ENCODE peak calls at places on chromosomes 7 and 10, in six cellular contexts. R is HepG2, E is K562, T is GM12892, Q is H1, M is SK-N-SH. C is an unnamed sample.

GRCh38 chr7:154519229-154519628 is 467.0 kb downstream of the DPP6 start:
- DNase-seq in R (no peak), E (no peak), T (no peak), Q (no peak), M (peak), C (no peak)

GRCh38 chr10:110576220-110576619 is 8.7 kb downstream of the SMC3 start:
- DNase-seq in R (no peak), E (no peak), T (no peak), Q (no peak), M (no peak), C (no peak)

GRCh38 chr10:103479135-103479534 is at the start of gene CALHM3:
- DNase-seq in R (no peak), E (no peak), T (no peak), Q (no peak), M (no peak), C (no peak)

GRCh38 chr7:115719963-115720362 is 310.6 kb downstream of the TFEC start:
- DNase-seq in R (no peak), E (no peak), T (no peak), Q (no peak), M (no peak), C (no peak)

GRCh38 chr10:28445511-28445910 is 87.4 kb upstream of the WAC start:
- DNase-seq in R (peak), E (no peak), T (no peak), Q (no peak), M (no peak), C (no peak)

GRCh38 chr7:47190462-47190861 is 391.4 kb downstream of the TNS3 start:
- DNase-seq in R (no peak), E (no peak), T (no peak), Q (no peak), M (peak), C (no peak)

GRCh38 chr10:70565556-70566514 is 36.7 kb downstream of the PRF1 start:
- DNase-seq in R (no peak), E (no peak), T (no peak), Q (no peak), M (no peak), C (no peak)

GRCh38 chr7:32894171-32894570 is 2.6 kb upstream of the KBTBD2 start:
- DNase-seq in R (no peak), E (no peak), T (no peak), Q (no peak), M (no peak), C (no peak)

DNA sequence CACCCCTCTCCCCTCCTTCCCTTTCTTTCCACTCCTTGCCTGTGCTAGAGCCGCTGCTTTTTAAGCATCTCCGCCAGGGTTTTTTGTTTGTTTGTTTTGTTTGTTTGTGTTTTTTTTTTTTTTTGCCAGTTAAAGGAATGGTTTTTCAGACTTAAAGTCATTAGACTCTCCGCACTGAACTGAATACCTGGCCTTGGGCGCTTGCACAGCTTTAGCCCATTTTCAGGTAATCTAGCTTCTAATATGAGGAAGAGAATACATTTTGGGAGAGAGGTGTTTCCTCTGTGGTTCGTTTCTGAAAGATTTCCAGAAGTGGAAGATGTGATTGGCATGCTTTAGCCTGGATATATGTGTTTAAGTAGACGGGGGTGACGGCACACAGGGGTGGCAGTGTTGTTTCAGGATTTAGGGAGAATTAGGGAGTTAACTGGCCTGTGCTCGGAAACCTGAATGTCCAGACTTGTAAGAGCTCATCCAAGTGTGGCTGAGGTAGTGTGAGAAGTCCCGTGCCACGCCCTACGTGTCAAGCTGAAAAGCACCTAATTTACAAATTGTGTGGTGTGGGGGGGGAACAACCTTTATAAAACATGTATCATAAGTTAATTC is 933 bp downstream of the RALA start:
- DNase-seq in R (no peak), E (peak), T (no peak), Q (no peak), M (peak), C (no peak)
- TF ChIP-seq TAF1 in R (no peak), E (no peak), T (no peak), Q (no peak), M (no peak), C (peak)

GRCh38 chr7:70060298-70061068 is 462.2 kb downstream of the AUTS2 start:
- DNase-seq in R (no peak), E (no peak), T (no peak), Q (no peak), M (no peak), C (no peak)

GRCh38 chr7:70068531-70068930 is 470.3 kb downstream of the AUTS2 start:
- DNase-seq in R (no peak), E (no peak), T (no peak), Q (no peak), M (no peak), C (no peak)

GRCh38 chr7:70066844-70067243 is 468.6 kb downstream of the AUTS2 start:
- DNase-seq in R (no peak), E (no peak), T (no peak), Q (no peak), M (no peak), C (no peak)

GRCh38 chr7:70063371-70063770 is 465.1 kb downstream of the AUTS2 start:
- DNase-seq in R (no peak), E (no peak), T (no peak), Q (no peak), M (no peak), C (no peak)

DNA sequence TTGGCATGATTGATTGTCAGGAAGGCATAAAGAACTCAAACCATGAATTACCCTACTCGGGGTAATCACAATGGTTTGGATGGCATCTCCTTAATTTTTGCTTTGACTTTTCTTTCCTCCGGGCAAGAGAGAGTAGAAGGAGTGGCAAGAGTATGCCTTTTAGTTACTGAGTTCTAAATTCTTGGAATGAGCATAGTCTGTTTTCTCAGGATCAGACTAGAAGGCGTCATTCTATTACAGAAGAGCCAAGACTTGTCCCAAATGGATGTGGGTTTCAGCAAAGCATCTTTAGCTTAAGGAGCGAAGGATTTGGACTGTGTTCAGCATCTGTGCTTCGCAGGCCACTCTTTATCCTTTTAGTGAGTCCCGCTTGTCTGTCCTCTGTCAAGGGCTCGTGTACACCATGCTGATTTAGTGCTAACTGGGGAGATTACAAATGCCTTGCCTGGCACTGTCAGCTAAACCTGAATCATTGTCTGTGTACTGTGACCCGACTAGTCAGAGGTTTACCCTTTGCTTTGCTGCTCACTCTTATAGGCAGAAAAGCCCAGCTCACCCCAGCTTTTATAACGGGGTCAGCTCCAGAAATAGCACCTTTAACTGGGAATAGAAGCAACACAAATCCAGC is 465.6 kb downstream of the AUTS2 start:
- DNase-seq in R (no peak), E (no peak), T (no peak), Q (no peak), M (no peak), C (no peak)
- TF ChIP-seq POLR2AphosphoS5 in R (no peak), E (no peak), T (no peak), Q (no peak), M (no peak), C (no peak)

GRCh38 chr10:95329296-95329695 is 38.5 kb upstream of the PDLIM1 start:
- DNase-seq in R (no peak), E (no peak), T (no peak), Q (no peak), M (no peak), C (no peak)

GRCh38 chr10:95326396-95326795 is 35.6 kb upstream of the PDLIM1 start:
- DNase-seq in R (no peak), E (no peak), T (no peak), Q (no peak), M (no peak), C (no peak)

GRCh38 chr10:95325863-95326262 is 35.1 kb upstream of the PDLIM1 start:
- DNase-seq in R (no peak), E (no peak), T (no peak), Q (no peak), M (no peak), C (no peak)

GRCh38 chr10:95328013-95328412 is 37.2 kb upstream of the PDLIM1 start:
- DNase-seq in R (no peak), E (no peak), T (no peak), Q (no peak), M (no peak), C (no peak)

DNA sequence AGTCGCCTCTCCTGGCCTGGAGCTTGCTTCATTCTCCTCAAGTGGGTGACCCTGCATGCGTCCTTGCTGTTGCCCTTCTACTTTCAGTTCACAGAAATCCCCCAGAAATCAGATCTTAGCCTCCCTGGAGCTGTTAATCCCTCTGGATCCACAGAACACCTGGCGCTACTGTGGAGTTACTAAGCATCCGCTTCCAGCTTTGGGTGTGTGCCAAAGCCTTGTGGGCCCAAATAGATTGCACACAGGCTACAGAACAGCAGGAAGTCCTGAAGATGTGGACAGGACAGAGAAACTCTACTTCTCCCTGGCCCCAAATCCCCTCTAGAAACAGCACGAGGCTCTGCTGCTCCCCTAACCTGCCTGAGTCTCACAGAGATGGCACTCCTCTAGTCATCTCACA is 36.6 kb upstream of the PDLIM1 start:
- DNase-seq in R (no peak), E (no peak), T (no peak), Q (no peak), M (peak), C (no peak)
- TF ChIP-seq TAF1 in R (no peak), E (no peak), T (no peak), Q (no peak), M (no peak), C (no peak)

DNA sequence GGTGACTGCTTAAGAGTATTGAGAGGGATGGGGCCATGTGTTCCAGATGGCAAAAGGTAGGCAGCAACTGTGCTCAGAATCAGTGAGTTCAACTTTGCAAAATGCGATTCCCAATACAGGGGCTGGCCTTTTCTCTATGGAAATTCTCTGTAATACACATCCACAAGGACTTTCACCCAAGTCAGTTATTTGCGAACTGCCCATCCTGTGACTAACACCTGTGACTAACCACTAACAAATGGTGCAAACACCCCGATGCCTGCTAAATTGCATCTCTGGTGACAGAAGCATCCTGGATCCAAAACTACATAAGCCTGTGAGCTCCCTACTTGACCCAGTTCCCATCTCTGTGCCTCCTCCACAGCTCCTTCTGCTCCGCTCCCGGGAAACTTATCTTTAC is 9.0 kb upstream of the CUZD1 start:
- DNase-seq in R (no peak), E (no peak), T (no peak), Q (no peak), M (no peak), C (no peak)
- TF ChIP-seq POLR2AphosphoS5 in R (no peak), E (no peak), T (no peak), Q (no peak), M (no peak), C (no peak)

GRCh38 chr10:9056521-9056920 is 1002.0 kb downstream of the GATA3 start:
- DNase-seq in R (no peak), E (no peak), T (no peak), Q (no peak), M (no peak), C (no peak)

GRCh38 chr10:9066152-9066551 is 1011.7 kb downstream of the GATA3 start:
- DNase-seq in R (no peak), E (no peak), T (no peak), Q (no peak), M (no peak), C (no peak)

GRCh38 chr10:9061871-9062270 is 1007.4 kb downstream of the GATA3 start:
- DNase-seq in R (no peak), E (no peak), T (no peak), Q (no peak), M (no peak), C (no peak)

DNA sequence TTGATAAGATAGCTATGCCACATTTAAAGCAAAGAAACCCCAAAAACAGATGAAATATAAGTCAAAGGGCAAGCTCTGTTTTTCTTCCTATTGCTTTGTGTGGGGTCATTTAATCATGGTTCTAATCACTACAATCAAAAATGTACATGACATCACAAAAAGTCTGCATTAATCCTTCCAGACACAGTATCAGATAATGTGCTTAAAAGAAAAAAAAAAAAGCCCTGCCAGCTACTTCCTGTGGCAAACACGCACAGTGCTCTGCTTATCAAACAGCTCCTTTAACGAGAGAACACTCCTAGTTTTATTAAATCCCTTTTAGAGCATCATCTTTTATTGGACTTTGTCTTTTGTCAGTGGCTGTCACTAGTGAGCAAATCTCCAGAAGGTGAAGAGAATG is 1005.8 kb downstream of the GATA3 start:
- DNase-seq in R (no peak), E (no peak), T (no peak), Q (no peak), M (peak), C (no peak)
- TF ChIP-seq TAF1 in R (no peak), E (no peak), T (no peak), Q (no peak), M (no peak), C (no peak)

GRCh38 chr10:114519306-114519669 is 115.0 kb upstream of the AFAP1L2 start:
- DNase-seq in R (no peak), E (no peak), T (no peak), Q (no peak), M (no peak), C (no peak)

GRCh38 chr10:114518401-114519305 is 114.4 kb upstream of the AFAP1L2 start:
- DNase-seq in R (peak), E (no peak), T (no peak), Q (no peak), M (no peak), C (no peak)

GRCh38 chr10:114521250-114521649 is 116.9 kb upstream of the AFAP1L2 start:
- DNase-seq in R (no peak), E (no peak), T (no peak), Q (no peak), M (no peak), C (no peak)

GRCh38 chr10:114519756-114520288 is 115.5 kb upstream of the AFAP1L2 start:
- DNase-seq in R (no peak), E (no peak), T (no peak), Q (no peak), M (no peak), C (no peak)

GRCh38 chr10:114520453-114520852 is 116.2 kb upstream of the AFAP1L2 start:
- DNase-seq in R (peak), E (no peak), T (no peak), Q (no peak), M (no peak), C (no peak)
- TF ChIP-seq POLR2AphosphoS5 in R (no peak), E (no peak), T (no peak), Q (no peak), M (no peak), C (no peak)

GRCh38 chr10:123057968-123058367 is 49.2 kb downstream of the ACADSB start:
- DNase-seq in R (no peak), E (no peak), T (no peak), Q (no peak), M (no peak), C (no peak)

GRCh38 chr10:123068098-123068853 is 59.5 kb downstream of the ACADSB start:
- DNase-seq in R (no peak), E (no peak), T (no peak), Q (no peak), M (no peak), C (no peak)

GRCh38 chr10:123061865-123062264 is 53.1 kb downstream of the ACADSB start:
- DNase-seq in R (no peak), E (no peak), T (no peak), Q (no peak), M (no peak), C (no peak)

DNA sequence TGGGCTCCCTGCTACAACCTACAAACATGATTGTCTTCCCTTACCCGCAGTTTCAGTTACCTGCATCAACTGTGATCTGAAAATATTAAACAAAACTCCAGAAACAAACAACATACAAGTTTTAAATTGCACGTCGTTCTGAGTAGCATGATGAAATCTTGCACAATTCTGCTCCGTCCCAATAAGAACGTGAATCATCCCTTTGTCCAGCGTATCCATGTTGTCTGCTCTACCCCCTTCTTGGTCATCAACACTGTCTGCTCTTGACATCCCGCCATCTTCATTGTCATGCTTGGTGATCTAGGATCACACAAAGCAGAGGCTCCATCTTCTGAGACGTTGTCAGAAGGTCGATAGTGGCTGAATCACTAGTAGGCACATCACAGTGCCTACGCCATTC is 53.9 kb downstream of the ACADSB start:
- DNase-seq in R (no peak), E (no peak), T (no peak), Q (no peak), M (no peak), C (no peak)
- TF ChIP-seq TAF1 in R (no peak), E (no peak), T (no peak), Q (no peak), M (no peak), C (no peak)

GRCh38 chr10:72340510-72340895 is 14.2 kb downstream of the DNAJB12 start:
- DNase-seq in R (no peak), E (peak), T (peak), Q (peak), M (peak), C (no peak)
- TF ChIP-seq POLR2AphosphoS5 in R (no peak), E (no peak), T (no peak), Q (no peak), M (no peak), C (peak)

C was measured in GM12891.